ENCODE peak calls at places on chromosomes 11 and 22, in ten cellular contexts. One of them, this sample, is unnamed.

GRCh38 chr11:130427049-130427388 is 1.4 kb downstream of the ADAMTS8 start:
- DNase-seq in ovary: no peak
- DNase-seq in endodermal cell: no peak
- DNase-seq in dorsolateral prefrontal cortex: no peak
- DNase-seq in AG04450: no peak
- DNase-seq in cardiac muscle cell: no peak
- DNase-seq in suprapubic skin: no peak
- DNase-seq in uterus: no peak
- DNase-seq in OCI-LY7: no peak
- DNase-seq in aorta: no peak
- DNase-seq in this sample: no peak

GRCh38 chr11:130813638-130814037 is 102.6 kb downstream of the SNX19 start:
- DNase-seq in ovary: no peak
- DNase-seq in endodermal cell: no peak
- DNase-seq in dorsolateral prefrontal cortex: no peak
- DNase-seq in AG04450: no peak
- DNase-seq in cardiac muscle cell: no peak
- DNase-seq in suprapubic skin: no peak
- DNase-seq in uterus: no peak
- DNase-seq in OCI-LY7: no peak
- DNase-seq in aorta: no peak
- DNase-seq in this sample: no peak

GRCh38 chr11:9601041-9601875 is 27.8 kb downstream of the WEE1 start:
- DNase-seq in ovary: no peak
- DNase-seq in endodermal cell: peak; percentile 86
- DNase-seq in dorsolateral prefrontal cortex: peak; percentile 6
- DNase-seq in AG04450: peak; percentile 72
- DNase-seq in cardiac muscle cell: no peak
- DNase-seq in suprapubic skin: peak; percentile 74
- DNase-seq in uterus: no peak
- DNase-seq in OCI-LY7: peak; percentile 95
- DNase-seq in aorta: no peak
- DNase-seq in this sample: no peak

GRCh38 chr11:6817668-6818067 is 18.2 kb upstream of the OR6A2 start:
- DNase-seq in ovary: no peak
- DNase-seq in endodermal cell: peak; percentile 89
- DNase-seq in dorsolateral prefrontal cortex: no peak
- DNase-seq in AG04450: no peak
- DNase-seq in cardiac muscle cell: no peak
- DNase-seq in suprapubic skin: no peak
- DNase-seq in uterus: no peak
- DNase-seq in OCI-LY7: no peak
- DNase-seq in aorta: no peak
- DNase-seq in this sample: no peak

GRCh38 chr22:44642096-44642644 is 59.8 kb upstream of the PRR5 start:
- DNase-seq in ovary: no peak
- DNase-seq in endodermal cell: no peak
- DNase-seq in dorsolateral prefrontal cortex: no peak
- DNase-seq in AG04450: no peak
- DNase-seq in cardiac muscle cell: no peak
- DNase-seq in suprapubic skin: no peak
- DNase-seq in uterus: no peak
- DNase-seq in OCI-LY7: no peak
- DNase-seq in aorta: no peak
- DNase-seq in this sample: no peak

GRCh38 chr11:45649544-45650165 is 15.8 kb downstream of the CHST1 start:
- DNase-seq in ovary: no peak
- DNase-seq in endodermal cell: no peak
- DNase-seq in dorsolateral prefrontal cortex: no peak
- DNase-seq in AG04450: no peak
- DNase-seq in cardiac muscle cell: no peak
- DNase-seq in suprapubic skin: peak; percentile 78
- DNase-seq in uterus: no peak
- DNase-seq in OCI-LY7: no peak
- DNase-seq in aorta: no peak
- DNase-seq in this sample: no peak

GRCh38 chr11:257766-258493 is 20.3 kb upstream of the NLRP6 start:
- DNase-seq in ovary: no peak
- DNase-seq in endodermal cell: no peak
- DNase-seq in dorsolateral prefrontal cortex: no peak
- DNase-seq in AG04450: no peak
- DNase-seq in cardiac muscle cell: no peak
- DNase-seq in suprapubic skin: no peak
- DNase-seq in uterus: no peak
- DNase-seq in OCI-LY7: peak; percentile 59
- DNase-seq in aorta: no peak
- DNase-seq in this sample: no peak

GRCh38 chr11:76408171-76408965 is 27.2 kb downstream of the GVQW3 start:
- DNase-seq in ovary: no peak
- DNase-seq in endodermal cell: peak; percentile 47
- DNase-seq in dorsolateral prefrontal cortex: no peak
- DNase-seq in AG04450: no peak
- DNase-seq in cardiac muscle cell: no peak
- DNase-seq in suprapubic skin: no peak
- DNase-seq in uterus: no peak
- DNase-seq in OCI-LY7: peak; percentile 45
- DNase-seq in aorta: no peak
- DNase-seq in this sample: no peak

GRCh38 chr11:106047636-106048035 is 25.6 kb upstream of the MSANTD4 start:
- DNase-seq in ovary: no peak
- DNase-seq in endodermal cell: no peak
- DNase-seq in dorsolateral prefrontal cortex: no peak
- DNase-seq in AG04450: no peak
- DNase-seq in cardiac muscle cell: no peak
- DNase-seq in suprapubic skin: no peak
- DNase-seq in uterus: no peak
- DNase-seq in OCI-LY7: no peak
- DNase-seq in aorta: no peak
- DNase-seq in this sample: no peak

GRCh38 chr11:2207773-2208621 is 36.4 kb upstream of the TH start:
- DNase-seq in ovary: peak; percentile 4
- DNase-seq in endodermal cell: no peak
- DNase-seq in dorsolateral prefrontal cortex: no peak
- DNase-seq in AG04450: no peak
- DNase-seq in cardiac muscle cell: no peak
- DNase-seq in suprapubic skin: peak; percentile 62
- DNase-seq in uterus: peak; percentile 4
- DNase-seq in OCI-LY7: no peak
- DNase-seq in aorta: no peak
- DNase-seq in this sample: peak; percentile 47

GRCh38 chr11:2688381-2689231 is 11.2 kb downstream of the KCNQ1OT1 start:
- DNase-seq in ovary: peak; percentile 13
- DNase-seq in endodermal cell: peak; percentile 41
- DNase-seq in dorsolateral prefrontal cortex: no peak
- DNase-seq in AG04450: no peak
- DNase-seq in cardiac muscle cell: no peak
- DNase-seq in suprapubic skin: peak; percentile 63
- DNase-seq in uterus: peak; percentile 15
- DNase-seq in OCI-LY7: no peak
- DNase-seq in aorta: peak; percentile 34
- DNase-seq in this sample: no peak

GRCh38 chr11:116185551-116185950 is 587.2 kb downstream of the BUD13 start:
- DNase-seq in ovary: no peak
- DNase-seq in endodermal cell: no peak
- DNase-seq in dorsolateral prefrontal cortex: no peak
- DNase-seq in AG04450: no peak
- DNase-seq in cardiac muscle cell: no peak
- DNase-seq in suprapubic skin: no peak
- DNase-seq in uterus: no peak
- DNase-seq in OCI-LY7: no peak
- DNase-seq in aorta: no peak
- DNase-seq in this sample: no peak

GRCh38 chr11:125457814-125458343 is 38.2 kb downstream of the FEZ1 start:
- DNase-seq in ovary: no peak
- DNase-seq in endodermal cell: no peak
- DNase-seq in dorsolateral prefrontal cortex: peak; percentile 75
- DNase-seq in AG04450: peak; percentile 30
- DNase-seq in cardiac muscle cell: peak; percentile 37
- DNase-seq in suprapubic skin: peak; percentile 74
- DNase-seq in uterus: no peak
- DNase-seq in OCI-LY7: no peak
- DNase-seq in aorta: peak; percentile 89
- DNase-seq in this sample: peak; percentile 87

GRCh38 chr11:128772814-128773213 is 78.9 kb downstream of the FLI1 start:
- DNase-seq in ovary: peak; percentile 31
- DNase-seq in endodermal cell: no peak
- DNase-seq in dorsolateral prefrontal cortex: no peak
- DNase-seq in AG04450: no peak
- DNase-seq in cardiac muscle cell: no peak
- DNase-seq in suprapubic skin: peak; percentile 85
- DNase-seq in uterus: peak; percentile 33
- DNase-seq in OCI-LY7: peak; percentile 71
- DNase-seq in aorta: peak; percentile 78
- DNase-seq in this sample: no peak

GRCh38 chr11:3947084-3947483 is 91.6 kb downstream of the STIM1 start:
- DNase-seq in ovary: peak; percentile 61
- DNase-seq in endodermal cell: no peak
- DNase-seq in dorsolateral prefrontal cortex: no peak
- DNase-seq in AG04450: no peak
- DNase-seq in cardiac muscle cell: peak; percentile 80
- DNase-seq in suprapubic skin: no peak
- DNase-seq in uterus: peak; percentile 65
- DNase-seq in OCI-LY7: peak; percentile 88
- DNase-seq in aorta: no peak
- DNase-seq in this sample: no peak

DNA sequence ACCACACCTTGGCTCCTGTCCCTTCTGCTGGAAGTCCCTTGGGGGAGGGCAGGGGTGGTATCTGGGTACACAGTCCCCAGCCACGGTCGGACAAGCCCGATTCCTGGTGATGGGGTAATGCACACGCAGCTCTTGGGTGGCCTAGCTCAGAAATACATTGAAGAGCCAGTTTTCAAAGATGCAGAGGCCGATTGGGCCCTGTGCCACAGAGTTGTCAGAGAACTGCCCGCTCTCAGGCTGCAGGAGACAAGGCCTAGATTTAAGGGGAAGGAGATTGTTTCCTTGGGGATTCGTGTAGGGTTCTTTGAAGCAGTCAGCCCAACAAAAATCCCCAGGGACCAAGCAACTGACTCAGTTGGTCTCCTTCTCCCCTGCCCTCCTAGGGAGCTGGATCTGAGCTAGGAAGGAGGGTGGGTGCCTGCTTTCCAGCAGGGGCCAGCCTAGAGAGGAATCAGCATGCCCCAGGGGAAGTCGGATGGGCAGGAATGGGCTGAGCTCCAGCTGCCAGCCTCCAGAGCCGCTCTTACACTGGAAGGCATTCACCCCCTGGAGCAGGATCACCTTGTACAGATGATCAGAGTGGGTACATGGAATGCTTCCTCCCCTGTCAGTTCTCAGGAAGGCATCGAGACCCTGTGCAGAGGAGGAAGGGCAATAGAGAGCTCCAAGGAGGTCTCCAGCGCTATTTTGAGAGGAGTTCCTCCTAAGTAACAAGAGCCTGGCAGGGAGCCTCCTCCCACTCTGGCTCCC is 3.3 kb upstream of the SCN4B start:
- DNase-seq in ovary: no peak
- DNase-seq in endodermal cell: no peak
- DNase-seq in dorsolateral prefrontal cortex: no peak
- DNase-seq in AG04450: no peak
- DNase-seq in cardiac muscle cell: no peak
- DNase-seq in suprapubic skin: no peak
- DNase-seq in uterus: no peak
- DNase-seq in OCI-LY7: no peak
- DNase-seq in aorta: no peak
- DNase-seq in this sample: no peak
- H3K4me3 ChIP-seq in ovary: no peak overlapping the region
- H3K4me3 ChIP-seq in endodermal cell: peak overlapping the region; percentile 39
- H3K4me3 ChIP-seq in dorsolateral prefrontal cortex: no peak overlapping the region
- H3K4me3 ChIP-seq in AG04450: no peak overlapping the region
- H3K4me3 ChIP-seq in cardiac muscle cell: no peak overlapping the region
- H3K4me3 ChIP-seq in suprapubic skin: no peak overlapping the region
- H3K4me3 ChIP-seq in uterus: no peak overlapping the region
- H3K4me3 ChIP-seq in OCI-LY7: no peak overlapping the region
- H3K4me3 ChIP-seq in aorta: no peak overlapping the region
- H3K4me3 ChIP-seq in this sample: no peak overlapping the region

GRCh38 chr11:47377571-47378010 is 756 bp downstream of the SPI1 start:
- DNase-seq in ovary: no peak
- DNase-seq in endodermal cell: no peak
- DNase-seq in dorsolateral prefrontal cortex: no peak
- DNase-seq in AG04450: no peak
- DNase-seq in cardiac muscle cell: no peak
- DNase-seq in suprapubic skin: no peak
- DNase-seq in uterus: no peak
- DNase-seq in OCI-LY7: no peak
- DNase-seq in aorta: no peak
- DNase-seq in this sample: no peak
- H3K4me3 ChIP-seq in ovary: no peak overlapping the region
- H3K4me3 ChIP-seq in endodermal cell: no peak overlapping the region
- H3K4me3 ChIP-seq in dorsolateral prefrontal cortex: peak overlapping the region; percentile 52
- H3K4me3 ChIP-seq in AG04450: no peak overlapping the region
- H3K4me3 ChIP-seq in cardiac muscle cell: no peak overlapping the region
- H3K4me3 ChIP-seq in suprapubic skin: peak overlapping the region; percentile 42
- H3K4me3 ChIP-seq in uterus: no peak overlapping the region
- H3K4me3 ChIP-seq in OCI-LY7: peak overlapping the region; percentile 79
- H3K4me3 ChIP-seq in aorta: no peak overlapping the region
- H3K4me3 ChIP-seq in this sample: peak overlapping the region; percentile 62

DNA sequence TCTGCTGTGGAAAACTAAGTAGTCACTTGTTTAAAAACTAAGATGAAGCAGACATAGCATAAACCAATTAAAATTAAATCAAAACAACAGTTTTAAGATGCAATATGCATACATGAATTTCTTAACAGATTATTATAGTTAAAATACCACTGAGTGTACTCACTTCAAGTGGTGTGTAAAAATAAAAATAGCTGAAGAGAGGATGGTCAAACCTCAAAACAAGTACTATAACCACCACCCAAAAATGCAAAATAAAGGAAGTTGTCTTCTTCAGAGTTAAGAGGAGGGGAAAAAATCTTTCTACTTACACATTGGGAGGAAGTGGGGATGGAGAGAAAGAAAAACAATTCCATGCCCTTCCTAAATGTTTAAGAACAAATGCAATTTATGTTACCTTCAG is 31.9 kb downstream of the RRAS2 start:
- DNase-seq in ovary: no peak
- DNase-seq in endodermal cell: no peak
- DNase-seq in dorsolateral prefrontal cortex: no peak
- DNase-seq in AG04450: no peak
- DNase-seq in cardiac muscle cell: no peak
- DNase-seq in suprapubic skin: no peak
- DNase-seq in uterus: no peak
- DNase-seq in OCI-LY7: no peak
- DNase-seq in aorta: no peak
- DNase-seq in this sample: no peak
- H3K4me3 ChIP-seq in ovary: no peak overlapping the region
- H3K4me3 ChIP-seq in endodermal cell: no peak overlapping the region
- H3K4me3 ChIP-seq in dorsolateral prefrontal cortex: no peak overlapping the region
- H3K4me3 ChIP-seq in AG04450: no peak overlapping the region
- H3K4me3 ChIP-seq in cardiac muscle cell: no peak overlapping the region
- H3K4me3 ChIP-seq in suprapubic skin: no peak overlapping the region
- H3K4me3 ChIP-seq in uterus: no peak overlapping the region
- H3K4me3 ChIP-seq in OCI-LY7: no peak overlapping the region
- H3K4me3 ChIP-seq in aorta: no peak overlapping the region
- H3K4me3 ChIP-seq in this sample: no peak overlapping the region

GRCh38 chr22:18970948-18971315 is 34.8 kb upstream of the PRODH start:
- DNase-seq in ovary: no peak
- DNase-seq in endodermal cell: no peak
- DNase-seq in dorsolateral prefrontal cortex: no peak
- DNase-seq in AG04450: no peak
- DNase-seq in cardiac muscle cell: no peak
- DNase-seq in suprapubic skin: no peak
- DNase-seq in uterus: no peak
- DNase-seq in OCI-LY7: no peak
- DNase-seq in aorta: no peak
- DNase-seq in this sample: no peak
- H3K4me3 ChIP-seq in ovary: peak overlapping the region; percentile 3
- H3K4me3 ChIP-seq in endodermal cell: peak overlapping the region; percentile 76
- H3K4me3 ChIP-seq in dorsolateral prefrontal cortex: peak overlapping the region; percentile 76
- H3K4me3 ChIP-seq in AG04450: no peak overlapping the region
- H3K4me3 ChIP-seq in cardiac muscle cell: peak overlapping the region; percentile 69
- H3K4me3 ChIP-seq in suprapubic skin: peak overlapping the region; percentile 79
- H3K4me3 ChIP-seq in uterus: no peak overlapping the region
- H3K4me3 ChIP-seq in OCI-LY7: no peak overlapping the region
- H3K4me3 ChIP-seq in aorta: no peak overlapping the region
- H3K4me3 ChIP-seq in this sample: peak overlapping the region; percentile 69

This sample was measured in coronary artery.